ENCODE peak calls at places on chromosomes 6 and 20, in seven cellular contexts. U is activated effector memory CD4-positive, alpha-beta T cell treated with anti-CD3 and anti-CD28 coated beads, Interleukin-2, amount 50 U/mL, for 16 hours; I is amniotic stem cell; F is NCI-H1092; O is activated T-cell treated with anti-CD3 and anti-CD28 coated beads, Interleukin-2, amount 50 U/mL, for 72 hours; E is NCI-H446; A is psoas muscle. Z is an unnamed sample.
A peak's percentile ranks its signal among the peaks of the same experiment; 100 is the strongest.

GRCh38 chr6:134686071-134686470 is 263.8 kb downstream of the ALDH8A1 start:
- DNase-seq in U (no peak), I (no peak), F (no peak), O (no peak), E (peak; percentile 30), A (no peak), Z (no peak)

GRCh38 chr6:6730831-6731230 is 142.3 kb downstream of the LY86 start:
- DNase-seq in U (no peak), I (peak; percentile 12), F (no peak), O (no peak), E (peak; percentile 77), A (peak; percentile 84), Z (no peak)

GRCh38 chr20:6583134-6583738 is 184.2 kb upstream of the BMP2 start:
- DNase-seq in U (no peak), I (peak; percentile 26), F (peak; percentile 2), O (no peak), E (peak; percentile 49), A (peak; percentile 31), Z (peak; percentile 8)

GRCh38 chr6:21507811-21508210 is 85.7 kb upstream of the SOX4 start:
- DNase-seq in U (no peak), I (no peak), F (no peak), O (no peak), E (no peak), A (no peak), Z (no peak)

GRCh38 chr6:160952633-160953281 is 38.8 kb upstream of the MAP3K4 start:
- DNase-seq in U (no peak), I (no peak), F (no peak), O (no peak), E (no peak), A (no peak), Z (no peak)

GRCh38 chr6:162572240-162572639 is 155.3 kb downstream of the PRKN start:
- DNase-seq in U (no peak), I (no peak), F (no peak), O (no peak), E (no peak), A (no peak), Z (no peak)

GRCh38 chr6:149566372-149567193 is at the start of gene GINM1:
- DNase-seq in U (peak; percentile 85), I (peak; percentile 1), F (peak; percentile 45), O (peak; percentile 60), E (no peak), A (peak; percentile 59), Z (no peak)

GRCh38 chr6:67640462-67640861 is 994.6 kb upstream of the ADGRB3 start:
- DNase-seq in U (no peak), I (no peak), F (no peak), O (no peak), E (no peak), A (no peak), Z (no peak)

GRCh38 chr20:44959082-44959895 is 908 bp downstream of the TOMM34 start:
- DNase-seq in U (peak; percentile 91), I (peak; percentile 66), F (no peak), O (peak; percentile 72), E (no peak), A (no peak), Z (no peak)

GRCh38 chr20:35146299-35146921 is 726 bp downstream of the EDEM2 start:
- DNase-seq in U (no peak), I (no peak), F (no peak), O (no peak), E (no peak), A (no peak), Z (no peak)

GRCh38 chr20:58340853-58341252 is 31.3 kb downstream of the RAB22A start:
- DNase-seq in U (no peak), I (no peak), F (no peak), O (no peak), E (no peak), A (no peak), Z (no peak)

GRCh38 chr6:144725731-144726522 is 440.8 kb downstream of the UTRN start:
- DNase-seq in U (no peak), I (no peak), F (no peak), O (peak; percentile 30), E (no peak), A (no peak), Z (no peak)

GRCh38 chr6:142568857-142569597 is 267.2 kb downstream of the ADGRG6 start:
- DNase-seq in U (no peak), I (peak; percentile 44), F (no peak), O (no peak), E (no peak), A (no peak), Z (no peak)